ENCODE peak calls at places on chromosome 14, in four cellular contexts. One of them, this sample, is unnamed.

GRCh38 chr14:68442828-68443460 is 349.9 kb downstream of the ZFP36L1 start:
- DNase-seq in caudate nucleus: no peak
- DNase-seq in activated CD8-positive, alpha-beta memory T cell treated with anti-CD3 and anti-CD28 coated beads for 4 hours: no peak
- DNase-seq in activated T-helper 1 cell treated with anti-CD3 and anti-CD28 coated beads, Interleukin-12 subunit alpha, Interleukin-12 subunit beta, Interleukin-2, Interleukin-4 antibody, amounts not matched to agents 30 ng/mL and 10 ng/mL and 1 ng/mL, durations not matched to agents 14 hours and 24 hours and 36 hours: no peak
- DNase-seq in this sample: no peak

GRCh38 chr14:90383731-90384542 is 12.9 kb upstream of the CALM1 start:
- DNase-seq in activated CD8-positive, alpha-beta memory T cell treated with anti-CD3 and anti-CD28 coated beads for 4 hours: peak; percentile 35
- DNase-seq in activated T-helper 1 cell treated with anti-CD3 and anti-CD28 coated beads, Interleukin-12 subunit alpha, Interleukin-12 subunit beta, Interleukin-2, Interleukin-4 antibody, amounts not matched to agents 30 ng/mL and 10 ng/mL and 1 ng/mL, durations not matched to agents 14 hours and 24 hours and 36 hours: peak; percentile 58
- DNase-seq in caudate nucleus: peak; percentile 71
- DNase-seq in this sample: peak; percentile 66

GRCh38 chr14:99698236-99698635 is 14.1 kb downstream of the CYP46A1 start:
- DNase-seq in activated CD8-positive, alpha-beta memory T cell treated with anti-CD3 and anti-CD28 coated beads for 4 hours: no peak
- DNase-seq in activated T-helper 1 cell treated with anti-CD3 and anti-CD28 coated beads, Interleukin-12 subunit alpha, Interleukin-12 subunit beta, Interleukin-2, Interleukin-4 antibody, amounts not matched to agents 30 ng/mL and 10 ng/mL and 1 ng/mL, durations not matched to agents 14 hours and 24 hours and 36 hours: no peak
- DNase-seq in caudate nucleus: no peak
- DNase-seq in this sample: no peak

GRCh38 chr14:89845346-89845745 is 109.2 kb downstream of the EFCAB11 start:
- DNase-seq in activated CD8-positive, alpha-beta memory T cell treated with anti-CD3 and anti-CD28 coated beads for 4 hours: no peak
- DNase-seq in activated T-helper 1 cell treated with anti-CD3 and anti-CD28 coated beads, Interleukin-12 subunit alpha, Interleukin-12 subunit beta, Interleukin-2, Interleukin-4 antibody, amounts not matched to agents 30 ng/mL and 10 ng/mL and 1 ng/mL, durations not matched to agents 14 hours and 24 hours and 36 hours: no peak
- DNase-seq in caudate nucleus: no peak
- DNase-seq in this sample: no peak

GRCh38 chr14:95130545-95130944 is 26.8 kb downstream of the DICER1 start:
- DNase-seq in caudate nucleus: no peak
- DNase-seq in activated T-helper 1 cell treated with anti-CD3 and anti-CD28 coated beads, Interleukin-12 subunit alpha, Interleukin-12 subunit beta, Interleukin-2, Interleukin-4 antibody, amounts not matched to agents 30 ng/mL and 10 ng/mL and 1 ng/mL, durations not matched to agents 14 hours and 24 hours and 36 hours: no peak
- DNase-seq in activated CD8-positive, alpha-beta memory T cell treated with anti-CD3 and anti-CD28 coated beads for 4 hours: no peak
- DNase-seq in this sample: no peak

GRCh38 chr14:84926656-84927055 is 603.3 kb upstream of the FLRT2 start:
- DNase-seq in caudate nucleus: no peak
- DNase-seq in activated T-helper 1 cell treated with anti-CD3 and anti-CD28 coated beads, Interleukin-12 subunit alpha, Interleukin-12 subunit beta, Interleukin-2, Interleukin-4 antibody, amounts not matched to agents 30 ng/mL and 10 ng/mL and 1 ng/mL, durations not matched to agents 14 hours and 24 hours and 36 hours: no peak
- DNase-seq in activated CD8-positive, alpha-beta memory T cell treated with anti-CD3 and anti-CD28 coated beads for 4 hours: no peak
- DNase-seq in this sample: no peak

GRCh38 chr14:63901434-63902085 is 48.8 kb downstream of the SYNE2 start:
- DNase-seq in activated CD8-positive, alpha-beta memory T cell treated with anti-CD3 and anti-CD28 coated beads for 4 hours: no peak
- DNase-seq in activated T-helper 1 cell treated with anti-CD3 and anti-CD28 coated beads, Interleukin-12 subunit alpha, Interleukin-12 subunit beta, Interleukin-2, Interleukin-4 antibody, amounts not matched to agents 30 ng/mL and 10 ng/mL and 1 ng/mL, durations not matched to agents 14 hours and 24 hours and 36 hours: no peak
- DNase-seq in caudate nucleus: no peak
- DNase-seq in this sample: no peak

GRCh38 chr14:73237219-73237785 is at the start of gene PAPLN:
- DNase-seq in activated CD8-positive, alpha-beta memory T cell treated with anti-CD3 and anti-CD28 coated beads for 4 hours: no peak
- DNase-seq in caudate nucleus: no peak
- DNase-seq in activated T-helper 1 cell treated with anti-CD3 and anti-CD28 coated beads, Interleukin-12 subunit alpha, Interleukin-12 subunit beta, Interleukin-2, Interleukin-4 antibody, amounts not matched to agents 30 ng/mL and 10 ng/mL and 1 ng/mL, durations not matched to agents 14 hours and 24 hours and 36 hours: no peak
- DNase-seq in this sample: peak; percentile 65

GRCh38 chr14:96811265-96811664 is 14.1 kb downstream of the VRK1 start:
- DNase-seq in caudate nucleus: no peak
- DNase-seq in activated CD8-positive, alpha-beta memory T cell treated with anti-CD3 and anti-CD28 coated beads for 4 hours: no peak
- DNase-seq in activated T-helper 1 cell treated with anti-CD3 and anti-CD28 coated beads, Interleukin-12 subunit alpha, Interleukin-12 subunit beta, Interleukin-2, Interleukin-4 antibody, amounts not matched to agents 30 ng/mL and 10 ng/mL and 1 ng/mL, durations not matched to agents 14 hours and 24 hours and 36 hours: no peak
- DNase-seq in this sample: no peak

GRCh38 chr14:71203306-71203705 is 296.0 kb downstream of the PCNX1 start:
- DNase-seq in activated CD8-positive, alpha-beta memory T cell treated with anti-CD3 and anti-CD28 coated beads for 4 hours: no peak
- DNase-seq in activated T-helper 1 cell treated with anti-CD3 and anti-CD28 coated beads, Interleukin-12 subunit alpha, Interleukin-12 subunit beta, Interleukin-2, Interleukin-4 antibody, amounts not matched to agents 30 ng/mL and 10 ng/mL and 1 ng/mL, durations not matched to agents 14 hours and 24 hours and 36 hours: no peak
- DNase-seq in caudate nucleus: no peak
- DNase-seq in this sample: no peak

GRCh38 chr14:69789118-69789640 is 7.9 kb downstream of the SLC10A1 start:
- DNase-seq in activated CD8-positive, alpha-beta memory T cell treated with anti-CD3 and anti-CD28 coated beads for 4 hours: no peak
- DNase-seq in activated T-helper 1 cell treated with anti-CD3 and anti-CD28 coated beads, Interleukin-12 subunit alpha, Interleukin-12 subunit beta, Interleukin-2, Interleukin-4 antibody, amounts not matched to agents 30 ng/mL and 10 ng/mL and 1 ng/mL, durations not matched to agents 14 hours and 24 hours and 36 hours: no peak
- DNase-seq in caudate nucleus: no peak
- DNase-seq in this sample: no peak

GRCh38 chr14:37623552-37623951 is 28.1 kb downstream of the TTC6 start:
- DNase-seq in activated CD8-positive, alpha-beta memory T cell treated with anti-CD3 and anti-CD28 coated beads for 4 hours: no peak
- DNase-seq in activated T-helper 1 cell treated with anti-CD3 and anti-CD28 coated beads, Interleukin-12 subunit alpha, Interleukin-12 subunit beta, Interleukin-2, Interleukin-4 antibody, amounts not matched to agents 30 ng/mL and 10 ng/mL and 1 ng/mL, durations not matched to agents 14 hours and 24 hours and 36 hours: no peak
- DNase-seq in caudate nucleus: no peak
- DNase-seq in this sample: no peak

GRCh38 chr14:88005978-88006851 is 1.3 kb downstream of the GPR65 start:
- DNase-seq in activated CD8-positive, alpha-beta memory T cell treated with anti-CD3 and anti-CD28 coated beads for 4 hours: peak; percentile 59
- DNase-seq in activated T-helper 1 cell treated with anti-CD3 and anti-CD28 coated beads, Interleukin-12 subunit alpha, Interleukin-12 subunit beta, Interleukin-2, Interleukin-4 antibody, amounts not matched to agents 30 ng/mL and 10 ng/mL and 1 ng/mL, durations not matched to agents 14 hours and 24 hours and 36 hours: peak; percentile 68
- DNase-seq in caudate nucleus: no peak
- DNase-seq in this sample: no peak

GRCh38 chr14:67879026-67879425 is 59.4 kb downstream of the RAD51B start:
- DNase-seq in activated T-helper 1 cell treated with anti-CD3 and anti-CD28 coated beads, Interleukin-12 subunit alpha, Interleukin-12 subunit beta, Interleukin-2, Interleukin-4 antibody, amounts not matched to agents 30 ng/mL and 10 ng/mL and 1 ng/mL, durations not matched to agents 14 hours and 24 hours and 36 hours: no peak
- DNase-seq in caudate nucleus: no peak
- DNase-seq in activated CD8-positive, alpha-beta memory T cell treated with anti-CD3 and anti-CD28 coated beads for 4 hours: no peak
- DNase-seq in this sample: no peak

GRCh38 chr14:77593501-77593911 is 22.9 kb downstream of the SPTLC2 start:
- DNase-seq in caudate nucleus: no peak
- DNase-seq in activated CD8-positive, alpha-beta memory T cell treated with anti-CD3 and anti-CD28 coated beads for 4 hours: no peak
- DNase-seq in activated T-helper 1 cell treated with anti-CD3 and anti-CD28 coated beads, Interleukin-12 subunit alpha, Interleukin-12 subunit beta, Interleukin-2, Interleukin-4 antibody, amounts not matched to agents 30 ng/mL and 10 ng/mL and 1 ng/mL, durations not matched to agents 14 hours and 24 hours and 36 hours: no peak
- DNase-seq in this sample: no peak

GRCh38 chr14:75158843-75159614 is 17.4 kb downstream of the TMED10 start:
- DNase-seq in activated CD8-positive, alpha-beta memory T cell treated with anti-CD3 and anti-CD28 coated beads for 4 hours: no peak
- DNase-seq in caudate nucleus: no peak
- DNase-seq in activated T-helper 1 cell treated with anti-CD3 and anti-CD28 coated beads, Interleukin-12 subunit alpha, Interleukin-12 subunit beta, Interleukin-2, Interleukin-4 antibody, amounts not matched to agents 30 ng/mL and 10 ng/mL and 1 ng/mL, durations not matched to agents 14 hours and 24 hours and 36 hours: no peak
- DNase-seq in this sample: no peak

GRCh38 chr14:38078393-38078792 is 129.3 kb upstream of the SSTR1 start:
- DNase-seq in caudate nucleus: no peak
- DNase-seq in activated T-helper 1 cell treated with anti-CD3 and anti-CD28 coated beads, Interleukin-12 subunit alpha, Interleukin-12 subunit beta, Interleukin-2, Interleukin-4 antibody, amounts not matched to agents 30 ng/mL and 10 ng/mL and 1 ng/mL, durations not matched to agents 14 hours and 24 hours and 36 hours: peak; percentile 11
- DNase-seq in activated CD8-positive, alpha-beta memory T cell treated with anti-CD3 and anti-CD28 coated beads for 4 hours: no peak
- DNase-seq in this sample: no peak

GRCh38 chr14:26596722-26597030 is 1.2 kb downstream of the NOVA1 start:
- DNase-seq in activated CD8-positive, alpha-beta memory T cell treated with anti-CD3 and anti-CD28 coated beads for 4 hours: no peak
- DNase-seq in activated T-helper 1 cell treated with anti-CD3 and anti-CD28 coated beads, Interleukin-12 subunit alpha, Interleukin-12 subunit beta, Interleukin-2, Interleukin-4 antibody, amounts not matched to agents 30 ng/mL and 10 ng/mL and 1 ng/mL, durations not matched to agents 14 hours and 24 hours and 36 hours: no peak
- DNase-seq in caudate nucleus: peak; percentile 14
- DNase-seq in this sample: no peak

GRCh38 chr14:90759370-90760054 is 56.7 kb downstream of the TTC7B start:
- DNase-seq in caudate nucleus: no peak
- DNase-seq in activated T-helper 1 cell treated with anti-CD3 and anti-CD28 coated beads, Interleukin-12 subunit alpha, Interleukin-12 subunit beta, Interleukin-2, Interleukin-4 antibody, amounts not matched to agents 30 ng/mL and 10 ng/mL and 1 ng/mL, durations not matched to agents 14 hours and 24 hours and 36 hours: no peak
- DNase-seq in activated CD8-positive, alpha-beta memory T cell treated with anti-CD3 and anti-CD28 coated beads for 4 hours: no peak
- DNase-seq in this sample: no peak

GRCh38 chr14:68124050-68124449 is 304.5 kb downstream of the RAD51B start:
- DNase-seq in activated CD8-positive, alpha-beta memory T cell treated with anti-CD3 and anti-CD28 coated beads for 4 hours: no peak
- DNase-seq in activated T-helper 1 cell treated with anti-CD3 and anti-CD28 coated beads, Interleukin-12 subunit alpha, Interleukin-12 subunit beta, Interleukin-2, Interleukin-4 antibody, amounts not matched to agents 30 ng/mL and 10 ng/mL and 1 ng/mL, durations not matched to agents 14 hours and 24 hours and 36 hours: no peak
- DNase-seq in caudate nucleus: no peak
- DNase-seq in this sample: no peak

GRCh38 chr14:52422650-52423356 is 108.7 kb downstream of the PTGER2 start:
- DNase-seq in caudate nucleus: no peak
- DNase-seq in activated T-helper 1 cell treated with anti-CD3 and anti-CD28 coated beads, Interleukin-12 subunit alpha, Interleukin-12 subunit beta, Interleukin-2, Interleukin-4 antibody, amounts not matched to agents 30 ng/mL and 10 ng/mL and 1 ng/mL, durations not matched to agents 14 hours and 24 hours and 36 hours: no peak
- DNase-seq in activated CD8-positive, alpha-beta memory T cell treated with anti-CD3 and anti-CD28 coated beads for 4 hours: no peak
- DNase-seq in this sample: no peak

GRCh38 chr14:36130186-36130585 is 46.3 kb downstream of the PTCSC3 start:
- DNase-seq in caudate nucleus: no peak
- DNase-seq in activated T-helper 1 cell treated with anti-CD3 and anti-CD28 coated beads, Interleukin-12 subunit alpha, Interleukin-12 subunit beta, Interleukin-2, Interleukin-4 antibody, amounts not matched to agents 30 ng/mL and 10 ng/mL and 1 ng/mL, durations not matched to agents 14 hours and 24 hours and 36 hours: no peak
- DNase-seq in activated CD8-positive, alpha-beta memory T cell treated with anti-CD3 and anti-CD28 coated beads for 4 hours: no peak
- DNase-seq in this sample: no peak

GRCh38 chr14:92960706-92961566 is 38.0 kb downstream of the CHGA start:
- DNase-seq in activated T-helper 1 cell treated with anti-CD3 and anti-CD28 coated beads, Interleukin-12 subunit alpha, Interleukin-12 subunit beta, Interleukin-2, Interleukin-4 antibody, amounts not matched to agents 30 ng/mL and 10 ng/mL and 1 ng/mL, durations not matched to agents 14 hours and 24 hours and 36 hours: no peak
- DNase-seq in caudate nucleus: no peak
- DNase-seq in activated CD8-positive, alpha-beta memory T cell treated with anti-CD3 and anti-CD28 coated beads for 4 hours: no peak
- DNase-seq in this sample: no peak

GRCh38 chr14:75268638-75269550 is 9.7 kb upstream of the FOS start:
- DNase-seq in activated CD8-positive, alpha-beta memory T cell treated with anti-CD3 and anti-CD28 coated beads for 4 hours: no peak
- DNase-seq in activated T-helper 1 cell treated with anti-CD3 and anti-CD28 coated beads, Interleukin-12 subunit alpha, Interleukin-12 subunit beta, Interleukin-2, Interleukin-4 antibody, amounts not matched to agents 30 ng/mL and 10 ng/mL and 1 ng/mL, durations not matched to agents 14 hours and 24 hours and 36 hours: no peak
- DNase-seq in caudate nucleus: no peak
- DNase-seq in this sample: peak; percentile 39

GRCh38 chr14:31241450-31242114 is 34.0 kb upstream of the HECTD1 start:
- DNase-seq in activated T-helper 1 cell treated with anti-CD3 and anti-CD28 coated beads, Interleukin-12 subunit alpha, Interleukin-12 subunit beta, Interleukin-2, Interleukin-4 antibody, amounts not matched to agents 30 ng/mL and 10 ng/mL and 1 ng/mL, durations not matched to agents 14 hours and 24 hours and 36 hours: no peak
- DNase-seq in caudate nucleus: no peak
- DNase-seq in activated CD8-positive, alpha-beta memory T cell treated with anti-CD3 and anti-CD28 coated beads for 4 hours: no peak
- DNase-seq in this sample: no peak

GRCh38 chr14:105447651-105448640 is 26.7 kb upstream of the CRIP2 start:
- DNase-seq in activated CD8-positive, alpha-beta memory T cell treated with anti-CD3 and anti-CD28 coated beads for 4 hours: no peak
- DNase-seq in caudate nucleus: no peak
- DNase-seq in activated T-helper 1 cell treated with anti-CD3 and anti-CD28 coated beads, Interleukin-12 subunit alpha, Interleukin-12 subunit beta, Interleukin-2, Interleukin-4 antibody, amounts not matched to agents 30 ng/mL and 10 ng/mL and 1 ng/mL, durations not matched to agents 14 hours and 24 hours and 36 hours: no peak
- DNase-seq in this sample: no peak

GRCh38 chr14:65853407-65853955 is 441.0 kb downstream of the FUT8 start:
- DNase-seq in activated T-helper 1 cell treated with anti-CD3 and anti-CD28 coated beads, Interleukin-12 subunit alpha, Interleukin-12 subunit beta, Interleukin-2, Interleukin-4 antibody, amounts not matched to agents 30 ng/mL and 10 ng/mL and 1 ng/mL, durations not matched to agents 14 hours and 24 hours and 36 hours: no peak
- DNase-seq in activated CD8-positive, alpha-beta memory T cell treated with anti-CD3 and anti-CD28 coated beads for 4 hours: no peak
- DNase-seq in caudate nucleus: no peak
- DNase-seq in this sample: no peak